ENCODE peak calls at places on chromosomes 6 and 20, in eight cellular contexts. L is mesothelial cell of epicardium, P is RWPE1, U is right atrium auricular region, A is OCI-LY7, H is GM10248, I is PC-9, Z is thoracic aorta. K is an unnamed sample.

GRCh38 chr20:21808863-21809664 is 103.6 kb downstream of the PAX1 start:
- DNase-seq in U (no peak), I (peak), H (peak), A (peak), P (peak), Z (no peak), L (peak), K (no peak)

GRCh38 chr20:59371429-59371828 is 71.0 kb downstream of the EDN3 start:
- DNase-seq in Z (no peak), L (no peak), A (no peak), I (no peak), U (no peak), H (no peak), P (no peak), K (no peak)

GRCh38 chr6:39927159-39927558 is 7.1 kb downstream of the MOCS1 start:
- DNase-seq in L (no peak), Z (no peak), A (no peak), P (peak), U (no peak), I (no peak), H (no peak), K (peak)

GRCh38 chr6:145798530-145798929 is 16.1 kb downstream of the FBXO30 start:
- DNase-seq in A (no peak), U (no peak), Z (no peak), I (no peak), L (no peak), H (no peak), P (no peak), K (no peak)

GRCh38 chr6:137728386-137729349 is 138.4 kb upstream of the TNFAIP3 start:
- DNase-seq in P (peak), L (no peak), A (no peak), I (peak), Z (no peak), H (no peak), U (peak), K (peak)

GRCh38 chr6:112690497-112691202 is 343.5 kb downstream of the RFPL4B start:
- DNase-seq in L (no peak), P (no peak), A (no peak), H (no peak), Z (no peak), I (no peak), U (no peak), K (peak)

GRCh38 chr20:47196091-47197081 is 160.1 kb downstream of the ZMYND8 start:
- DNase-seq in H (peak), A (peak), I (peak), Z (no peak), P (peak), L (peak), U (peak), K (peak)

GRCh38 chr6:50843842-50844241 is 25.2 kb downstream of the TFAP2B start:
- DNase-seq in I (no peak), P (peak), Z (no peak), A (no peak), L (no peak), U (no peak), H (no peak), K (no peak)

GRCh38 chr6:1267057-1267732 is 44.7 kb upstream of the FOXQ1 start:
- DNase-seq in P (peak), Z (no peak), U (no peak), H (no peak), L (no peak), A (no peak), I (no peak), K (no peak)

GRCh38 chr20:39853664-39854063 is 835.4 kb downstream of the MAFB start:
- DNase-seq in I (no peak), H (peak), L (no peak), A (no peak), Z (no peak), P (peak), U (no peak), K (peak)

GRCh38 chr6:139973602-139974373 is 599.3 kb upstream of the CITED2 start:
- DNase-seq in P (no peak), H (no peak), Z (no peak), A (no peak), I (no peak), L (no peak), U (no peak), K (peak)

GRCh38 chr6:12228447-12229146 is 61.6 kb upstream of the EDN1 start:
- DNase-seq in U (no peak), Z (no peak), A (no peak), L (no peak), P (no peak), I (no peak), H (no peak), K (no peak)

GRCh38 chr20:17629678-17630089 is 52.4 kb downstream of the RRBP1 start:
- DNase-seq in P (no peak), I (no peak), A (no peak), L (no peak), Z (no peak), H (no peak), U (no peak), K (no peak)

GRCh38 chr20:43404880-43405279 is 52.8 kb upstream of the SRSF6 start:
- DNase-seq in H (peak), U (no peak), I (no peak), A (peak), L (no peak), Z (no peak), P (peak), K (no peak)

GRCh38 chr20:47042464-47042863 is 147.8 kb downstream of the EYA2 start:
- DNase-seq in U (no peak), P (no peak), H (no peak), L (no peak), A (no peak), Z (no peak), I (no peak), K (no peak)

GRCh38 chr6:38179300-38179699 is 359.8 kb downstream of the ZFAND3 start:
- DNase-seq in U (no peak), A (no peak), P (no peak), Z (no peak), I (no peak), L (no peak), H (no peak), K (no peak)

GRCh38 chr6:111737065-111737521 is 131.4 kb upstream of the TRAF3IP2 start:
- DNase-seq in U (no peak), Z (no peak), H (no peak), P (peak), I (peak), A (no peak), L (no peak), K (peak)

GRCh38 chr6:15332441-15332840 is 86.6 kb downstream of the JARID2 start:
- DNase-seq in U (no peak), A (no peak), L (no peak), P (no peak), Z (no peak), I (no peak), H (no peak), K (no peak)

GRCh38 chr6:75386050-75386770 is 101.6 kb upstream of the TMEM30A start:
- DNase-seq in Z (no peak), H (no peak), U (no peak), A (no peak), L (no peak), P (no peak), I (no peak), K (peak)

GRCh38 chr6:41894366-41895299 is 542 bp downstream of the USP49 start:
- DNase-seq in I (peak), H (no peak), P (peak), A (no peak), L (peak), U (no peak), Z (peak), K (no peak)

GRCh38 chr20:11411765-11412164 is 505.9 kb upstream of the BTBD3 start:
- DNase-seq in A (no peak), H (no peak), Z (no peak), L (no peak), U (no peak), P (no peak), I (no peak), K (no peak)

GRCh38 chr20:54208492-54209044 is 681 bp downstream of the PFDN4 start:
- DNase-seq in A (peak), I (no peak), L (no peak), U (no peak), Z (no peak), H (peak), P (peak), K (peak)

GRCh38 chr6:104537872-104538271 is 321.8 kb downstream of the HACE1 start:
- DNase-seq in P (no peak), U (no peak), I (no peak), L (no peak), A (no peak), H (no peak), Z (no peak), K (no peak)

GRCh38 chr6:170087946-170088348 is 202.9 kb downstream of the DLL1 start:
- DNase-seq in Z (no peak), H (peak), P (no peak), U (peak), I (no peak), A (peak), L (no peak), K (no peak)

GRCh38 chr6:35318200-35318844 is 20.7 kb downstream of the DEF6 start:
- DNase-seq in P (peak), A (no peak), U (peak), I (peak), Z (no peak), L (peak), H (no peak), K (peak)

GRCh38 chr6:163324928-163325784 is 89.4 kb upstream of the QKI start:
- DNase-seq in U (peak), H (no peak), A (no peak), Z (no peak), P (no peak), L (no peak), I (peak), K (no peak)

GRCh38 chr6:46473866-46474265 is 17.4 kb downstream of the RCAN2 start:
- DNase-seq in U (no peak), I (no peak), Z (no peak), L (no peak), H (no peak), P (no peak), A (no peak), K (peak)

GRCh38 chr6:157990321-157991066 is 8.8 kb downstream of the SYNJ2 start:
- DNase-seq in Z (no peak), I (no peak), H (no peak), U (no peak), A (peak), P (no peak), L (no peak), K (no peak)

GRCh38 chr6:24228681-24229255 is 102.8 kb downstream of the NRSN1 start:
- DNase-seq in A (no peak), Z (no peak), U (no peak), L (no peak), P (peak), I (no peak), H (no peak), K (no peak)

GRCh38 chr6:20182926-20183521 is 29.2 kb downstream of the MBOAT1 start:
- DNase-seq in H (no peak), Z (no peak), U (no peak), L (no peak), A (no peak), I (peak), P (peak), K (no peak)

GRCh38 chr6:4856779-4857178 is 80.6 kb downstream of the CDYL start:
- DNase-seq in P (no peak), L (no peak), Z (no peak), H (no peak), I (no peak), A (no peak), U (no peak), K (no peak)
- TF ChIP-seq CTCF in P (no peak), L (no peak), Z (no peak), H (peak), I (peak), A (peak), U (no peak), K (peak)

GRCh38 chr20:6169251-6169650 is 46.4 kb upstream of the FERMT1 start:
- DNase-seq in H (no peak), I (no peak), A (no peak), Z (no peak), U (no peak), P (peak), L (no peak), K (peak)
- TF ChIP-seq CTCF in H (no peak), I (peak), A (peak), Z (no peak), U (no peak), P (no peak), L (no peak), K (no peak)

GRCh38 chr20:62446398-62446985 is 19.2 kb upstream of the RBBP8NL start:
- DNase-seq in H (no peak), U (no peak), A (no peak), I (no peak), P (no peak), L (no peak), Z (no peak), K (no peak)

GRCh38 chr20:62449951-62450815 is 22.8 kb upstream of the RBBP8NL start:
- DNase-seq in U (no peak), L (no peak), P (no peak), H (no peak), I (no peak), Z (no peak), A (no peak), K (no peak)

GRCh38 chr20:62448038-62448437 is 20.7 kb upstream of the RBBP8NL start:
- DNase-seq in Z (no peak), A (no peak), L (no peak), P (no peak), U (no peak), I (no peak), H (no peak), K (no peak)

GRCh38 chr20:62447143-62447869 is 20.0 kb upstream of the RBBP8NL start:
- DNase-seq in A (no peak), L (no peak), U (no peak), Z (no peak), I (no peak), H (no peak), P (no peak), K (no peak)

GRCh38 chr20:62448788-62449187 is 21.4 kb upstream of the RBBP8NL start:
- DNase-seq in P (no peak), U (no peak), I (no peak), L (no peak), H (no peak), A (no peak), Z (no peak), K (no peak)
- TF ChIP-seq CTCF in P (no peak), U (no peak), I (no peak), L (no peak), H (no peak), A (no peak), Z (no peak), K (no peak)

GRCh38 chr6:100775667-100776066 is 105.5 kb downstream of the ASCC3 start:
- DNase-seq in A (no peak), L (no peak), U (no peak), P (no peak), Z (no peak), I (no peak), H (no peak), K (no peak)
- TF ChIP-seq CTCF in A (peak), L (no peak), U (no peak), P (peak), Z (no peak), I (no peak), H (no peak), K (peak)

GRCh38 chr20:7269452-7269851 is 502.0 kb downstream of the BMP2 start:
- DNase-seq in A (no peak), I (no peak), Z (no peak), P (no peak), L (no peak), H (no peak), U (no peak), K (no peak)

GRCh38 chr20:7275628-7276237 is 508.2 kb downstream of the BMP2 start:
- DNase-seq in Z (no peak), U (no peak), L (no peak), A (no peak), P (no peak), H (no peak), I (no peak), K (no peak)

GRCh38 chr20:7274870-7275269 is 507.4 kb downstream of the BMP2 start:
- DNase-seq in I (no peak), A (no peak), L (no peak), H (no peak), U (no peak), P (no peak), Z (no peak), K (no peak)

DNA sequence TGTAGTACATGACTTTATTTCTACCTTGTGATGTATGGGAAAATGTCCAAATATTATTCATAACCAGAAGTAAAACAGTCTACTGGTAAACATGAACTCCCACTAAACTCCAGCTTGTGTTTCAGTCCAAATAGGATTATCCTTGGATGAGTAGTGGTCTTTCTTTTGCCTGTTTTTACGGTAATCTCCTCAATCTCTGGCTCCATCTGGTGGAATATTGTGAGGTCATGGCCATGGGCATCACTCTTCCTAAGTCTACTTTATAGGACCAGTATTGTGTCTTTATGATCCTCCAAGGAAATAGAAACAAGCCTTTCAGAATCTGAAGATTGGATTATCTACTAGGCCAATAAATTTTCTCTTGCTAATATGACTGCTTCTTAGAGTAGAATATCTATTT is 505.0 kb downstream of the BMP2 start:
- DNase-seq in P (no peak), I (no peak), A (no peak), Z (no peak), U (no peak), L (no peak), H (no peak), K (no peak)
- TF ChIP-seq CTCF in P (peak), I (no peak), A (peak), Z (no peak), U (no peak), L (no peak), H (no peak), K (no peak)

GRCh38 chr20:2276015-2276414 is 19.8 kb upstream of the TGM3 start:
- DNase-seq in A (no peak), H (no peak), I (no peak), Z (no peak), P (no peak), U (no peak), L (no peak), K (no peak)
- TF ChIP-seq CTCF in A (no peak), H (no peak), I (peak), Z (no peak), P (no peak), U (no peak), L (no peak), K (peak)

GRCh38 chr6:218153-219018 is 73.9 kb upstream of the DUSP22 start:
- DNase-seq in P (no peak), L (no peak), U (no peak), Z (no peak), I (no peak), H (peak), A (peak), K (no peak)
- TF ChIP-seq CTCF in P (no peak), L (no peak), U (no peak), Z (no peak), I (no peak), H (peak), A (peak), K (no peak)

K was measured in HFFc6.